ENCODE peak calls at places on chromosomes 3 and 15, in five cellular contexts. One of them, this sample, is unnamed.

GRCh38 chr3:27721717-27722564 is at the start of gene EOMES:
- DNase-seq in MM.1S: peak
- DNase-seq in PC-3: peak
- DNase-seq in mesendoderm: peak
- DNase-seq in fibroblast of lung: peak
- DNase-seq in this sample: peak

GRCh38 chr15:39869251-39869650 is 50.8 kb downstream of the GPR176 start:
- DNase-seq in fibroblast of lung: no peak
- DNase-seq in PC-3: no peak
- DNase-seq in MM.1S: peak
- DNase-seq in mesendoderm: no peak
- DNase-seq in this sample: no peak

GRCh38 chr15:71329041-71329440 is 213.8 kb downstream of the THSD4 start:
- DNase-seq in PC-3: no peak
- DNase-seq in MM.1S: no peak
- DNase-seq in fibroblast of lung: peak
- DNase-seq in mesendoderm: peak
- DNase-seq in this sample: no peak

GRCh38 chr15:31372635-31373091 is 46.0 kb downstream of the KLF13 start:
- DNase-seq in MM.1S: no peak
- DNase-seq in PC-3: peak
- DNase-seq in fibroblast of lung: peak
- DNase-seq in mesendoderm: peak
- DNase-seq in this sample: peak

GRCh38 chr3:4977001-4977888 is 2.0 kb upstream of the BHLHE40 start:
- DNase-seq in PC-3: peak
- DNase-seq in MM.1S: peak
- DNase-seq in fibroblast of lung: peak
- DNase-seq in mesendoderm: peak
- DNase-seq in this sample: peak

GRCh38 chr3:140859592-140860336 is 81.9 kb upstream of the SLC25A36 start:
- DNase-seq in mesendoderm: no peak
- DNase-seq in fibroblast of lung: no peak
- DNase-seq in PC-3: peak
- DNase-seq in MM.1S: peak
- DNase-seq in this sample: no peak

GRCh38 chr3:42119558-42120355 is 28.6 kb downstream of the TRAK1 start:
- DNase-seq in PC-3: no peak
- DNase-seq in mesendoderm: no peak
- DNase-seq in MM.1S: no peak
- DNase-seq in fibroblast of lung: no peak
- DNase-seq in this sample: peak

GRCh38 chr15:69713726-69714559 is 261.3 kb downstream of the RPLP1 start:
- DNase-seq in PC-3: peak
- DNase-seq in MM.1S: peak
- DNase-seq in mesendoderm: no peak
- DNase-seq in fibroblast of lung: no peak
- DNase-seq in this sample: no peak

GRCh38 chr3:152405915-152406802 is 137.4 kb downstream of the MBNL1 start:
- DNase-seq in MM.1S: no peak
- DNase-seq in PC-3: peak
- DNase-seq in fibroblast of lung: peak
- DNase-seq in mesendoderm: no peak
- DNase-seq in this sample: peak

GRCh38 chr3:121803921-121804320 is 30.9 kb downstream of the IQCB1 start:
- DNase-seq in mesendoderm: no peak
- DNase-seq in MM.1S: no peak
- DNase-seq in fibroblast of lung: no peak
- DNase-seq in PC-3: no peak
- DNase-seq in this sample: no peak

GRCh38 chr3:119084371-119085069 is 49.9 kb upstream of the IGSF11 start:
- DNase-seq in mesendoderm: peak
- DNase-seq in PC-3: peak
- DNase-seq in fibroblast of lung: no peak
- DNase-seq in MM.1S: no peak
- DNase-seq in this sample: no peak

GRCh38 chr3:156548041-156548687 is 6.8 kb downstream of the SSR3 start:
- DNase-seq in mesendoderm: no peak
- DNase-seq in MM.1S: no peak
- DNase-seq in fibroblast of lung: no peak
- DNase-seq in PC-3: no peak
- DNase-seq in this sample: no peak

GRCh38 chr3:27713066-27713400 is 9.1 kb downstream of the EOMES start:
- DNase-seq in fibroblast of lung: no peak
- DNase-seq in MM.1S: no peak
- DNase-seq in mesendoderm: no peak
- DNase-seq in PC-3: peak
- DNase-seq in this sample: no peak

DNA sequence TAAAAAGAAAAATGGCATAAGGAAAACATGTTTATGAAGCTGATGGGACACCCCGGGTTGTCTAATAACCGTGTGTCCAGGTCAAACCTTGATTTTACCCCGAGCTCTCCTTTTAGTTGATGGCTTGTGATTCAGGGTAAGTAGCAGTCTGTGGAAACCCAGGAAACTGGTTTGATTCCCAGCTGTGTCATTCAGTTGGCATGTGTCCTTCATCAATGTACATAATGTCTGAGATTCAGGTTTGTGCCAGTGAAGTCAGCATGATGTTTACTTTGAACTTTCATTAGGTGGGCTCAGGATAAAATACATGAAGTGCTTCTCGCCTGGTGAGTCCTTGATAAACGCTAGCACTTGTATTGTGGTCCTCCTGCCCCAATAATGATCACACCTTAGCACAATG is 4.3 kb upstream of the COPG1 start:
- DNase-seq in PC-3: peak
- DNase-seq in mesendoderm: no peak
- DNase-seq in MM.1S: no peak
- DNase-seq in fibroblast of lung: no peak
- DNase-seq in this sample: peak
- H3K9ac ChIP-seq in PC-3: peak
- H3K9ac ChIP-seq in mesendoderm: no peak
- H3K9ac ChIP-seq in MM.1S: no peak
- H3K9ac ChIP-seq in fibroblast of lung: no peak
- H3K9ac ChIP-seq in this sample: peak

GRCh38 chr15:100986158-100986896 is 67.2 kb downstream of the LRRK1 start:
- DNase-seq in mesendoderm: no peak
- DNase-seq in MM.1S: no peak
- DNase-seq in fibroblast of lung: no peak
- DNase-seq in PC-3: peak
- DNase-seq in this sample: no peak

GRCh38 chr15:100988297-100988696 is 69.1 kb downstream of the LRRK1 start:
- DNase-seq in mesendoderm: no peak
- DNase-seq in fibroblast of lung: no peak
- DNase-seq in PC-3: no peak
- DNase-seq in MM.1S: no peak
- DNase-seq in this sample: no peak

GRCh38 chr15:100983221-100983620 is 64.1 kb downstream of the LRRK1 start:
- DNase-seq in fibroblast of lung: no peak
- DNase-seq in MM.1S: no peak
- DNase-seq in mesendoderm: no peak
- DNase-seq in PC-3: no peak
- DNase-seq in this sample: no peak

GRCh38 chr15:100987143-100987542 is 68.0 kb downstream of the LRRK1 start:
- DNase-seq in MM.1S: no peak
- DNase-seq in fibroblast of lung: peak
- DNase-seq in PC-3: no peak
- DNase-seq in mesendoderm: no peak
- DNase-seq in this sample: peak

DNA sequence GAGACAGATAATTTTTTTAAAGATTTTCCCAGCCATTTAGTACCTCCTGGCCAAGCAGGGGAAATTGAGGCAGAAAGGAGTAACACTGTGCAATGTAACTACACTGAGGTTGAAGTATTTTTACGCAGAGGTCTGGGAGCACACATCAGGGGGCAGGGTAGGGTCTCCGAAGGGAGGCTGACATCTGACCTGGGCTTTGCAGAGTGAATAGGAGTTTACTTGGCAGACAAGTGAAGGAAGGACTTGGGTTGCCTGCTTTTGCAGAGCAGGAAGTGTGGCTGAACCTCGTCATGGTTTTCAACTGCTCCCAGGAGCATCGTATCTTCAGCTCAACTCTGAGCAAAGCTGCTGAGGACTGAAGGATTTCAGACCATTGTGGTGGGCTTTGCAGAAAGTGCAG is 66.2 kb downstream of the LRRK1 start:
- DNase-seq in mesendoderm: no peak
- DNase-seq in PC-3: no peak
- DNase-seq in MM.1S: no peak
- DNase-seq in fibroblast of lung: no peak
- DNase-seq in this sample: no peak
- H3K27ac ChIP-seq in mesendoderm: no peak
- H3K27ac ChIP-seq in PC-3: no peak
- H3K27ac ChIP-seq in MM.1S: no peak
- H3K27ac ChIP-seq in fibroblast of lung: no peak
- H3K27ac ChIP-seq in this sample: no peak

GRCh38 chr3:62149962-62150361 is 223.4 kb downstream of the FEZF2 start:
- DNase-seq in mesendoderm: no peak
- DNase-seq in MM.1S: no peak
- DNase-seq in fibroblast of lung: peak
- DNase-seq in PC-3: no peak
- DNase-seq in this sample: peak
- H3K9ac ChIP-seq in mesendoderm: no peak
- H3K9ac ChIP-seq in MM.1S: no peak
- H3K9ac ChIP-seq in fibroblast of lung: no peak
- H3K9ac ChIP-seq in PC-3: no peak
- H3K9ac ChIP-seq in this sample: no peak

GRCh38 chr3:17039579-17039978 is 154.8 kb downstream of the PLCL2 start:
- DNase-seq in mesendoderm: peak
- DNase-seq in PC-3: peak
- DNase-seq in fibroblast of lung: peak
- DNase-seq in MM.1S: no peak
- DNase-seq in this sample: peak

GRCh38 chr3:17038141-17038540 is 153.4 kb downstream of the PLCL2 start:
- DNase-seq in mesendoderm: no peak
- DNase-seq in fibroblast of lung: no peak
- DNase-seq in MM.1S: no peak
- DNase-seq in PC-3: no peak
- DNase-seq in this sample: no peak

GRCh38 chr3:17040322-17040721 is 155.6 kb downstream of the PLCL2 start:
- DNase-seq in fibroblast of lung: no peak
- DNase-seq in PC-3: no peak
- DNase-seq in MM.1S: no peak
- DNase-seq in mesendoderm: no peak
- DNase-seq in this sample: no peak

GRCh38 chr3:17041009-17041408 is 156.3 kb downstream of the PLCL2 start:
- DNase-seq in fibroblast of lung: no peak
- DNase-seq in mesendoderm: no peak
- DNase-seq in PC-3: peak
- DNase-seq in MM.1S: no peak
- DNase-seq in this sample: peak

GRCh38 chr3:17038900-17039545 is 154.3 kb downstream of the PLCL2 start:
- DNase-seq in mesendoderm: no peak
- DNase-seq in fibroblast of lung: no peak
- DNase-seq in MM.1S: no peak
- DNase-seq in PC-3: peak
- DNase-seq in this sample: peak
- H3K27ac ChIP-seq in mesendoderm: no peak
- H3K27ac ChIP-seq in fibroblast of lung: no peak
- H3K27ac ChIP-seq in MM.1S: no peak
- H3K27ac ChIP-seq in PC-3: peak
- H3K27ac ChIP-seq in this sample: peak

GRCh38 chr15:52822475-52822874 is 32.3 kb upstream of the ONECUT1 start:
- DNase-seq in mesendoderm: peak
- DNase-seq in PC-3: peak
- DNase-seq in fibroblast of lung: no peak
- DNase-seq in MM.1S: no peak
- DNase-seq in this sample: no peak
- H3K9ac ChIP-seq in mesendoderm: no peak
- H3K9ac ChIP-seq in PC-3: no peak
- H3K9ac ChIP-seq in fibroblast of lung: no peak
- H3K9ac ChIP-seq in MM.1S: no peak
- H3K9ac ChIP-seq in this sample: no peak

GRCh38 chr15:91776104-91776503 is 77.4 kb upstream of the SLCO3A1 start:
- DNase-seq in fibroblast of lung: no peak
- DNase-seq in PC-3: no peak
- DNase-seq in MM.1S: no peak
- DNase-seq in mesendoderm: no peak
- DNase-seq in this sample: peak
- H3K27ac ChIP-seq in fibroblast of lung: no peak
- H3K27ac ChIP-seq in PC-3: no peak
- H3K27ac ChIP-seq in MM.1S: no peak
- H3K27ac ChIP-seq in mesendoderm: no peak
- H3K27ac ChIP-seq in this sample: no peak

GRCh38 chr3:94256888-94257813 is 194.3 kb downstream of the NSUN3 start:
- DNase-seq in PC-3: no peak
- DNase-seq in MM.1S: no peak
- DNase-seq in mesendoderm: peak
- DNase-seq in fibroblast of lung: no peak
- DNase-seq in this sample: no peak
- H3K9ac ChIP-seq in PC-3: no peak
- H3K9ac ChIP-seq in MM.1S: no peak
- H3K9ac ChIP-seq in mesendoderm: peak
- H3K9ac ChIP-seq in fibroblast of lung: no peak
- H3K9ac ChIP-seq in this sample: no peak

DNA sequence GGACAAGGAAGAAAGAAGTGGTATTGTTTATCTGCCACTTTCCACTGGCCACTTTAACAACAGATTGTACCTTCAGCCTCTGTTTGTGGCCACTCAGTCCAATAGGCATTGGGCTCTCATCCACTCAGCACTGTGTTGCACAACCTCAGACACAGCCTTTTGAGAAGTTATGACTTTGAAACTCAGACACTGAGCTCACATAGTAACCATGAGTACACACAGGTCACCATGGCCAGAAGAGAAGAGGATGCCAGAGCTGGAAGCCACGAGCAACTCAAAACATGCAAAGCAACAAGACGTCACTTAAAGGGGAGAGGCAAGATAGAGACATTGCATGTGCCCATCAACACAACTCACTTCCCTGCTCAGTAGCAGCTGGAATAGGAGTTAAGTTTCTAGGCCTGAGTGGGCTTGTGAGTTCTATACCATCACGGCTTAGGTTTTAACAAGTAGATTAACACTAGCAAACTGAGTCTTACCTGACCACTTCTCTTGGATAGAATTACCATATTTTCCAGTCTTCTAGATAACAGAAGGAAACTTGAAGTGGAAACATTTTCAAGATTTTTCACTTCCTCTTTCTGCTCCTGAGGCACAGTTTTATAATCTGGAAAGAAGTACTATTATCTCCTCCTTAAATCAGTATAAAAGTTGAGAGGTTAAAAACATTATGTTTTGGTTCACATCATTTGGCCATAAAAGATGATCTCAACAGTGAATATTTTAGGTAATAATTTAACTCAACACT is 103.5 kb downstream of the IMPG2 start:
- DNase-seq in fibroblast of lung: peak
- DNase-seq in mesendoderm: no peak
- DNase-seq in MM.1S: no peak
- DNase-seq in PC-3: no peak
- DNase-seq in this sample: peak
- H3K27ac ChIP-seq in fibroblast of lung: no peak
- H3K27ac ChIP-seq in mesendoderm: no peak
- H3K27ac ChIP-seq in MM.1S: no peak
- H3K27ac ChIP-seq in PC-3: no peak
- H3K27ac ChIP-seq in this sample: peak

GRCh38 chr15:60362318-60363023 is 35.3 kb downstream of the ANXA2 start:
- DNase-seq in fibroblast of lung: peak
- DNase-seq in MM.1S: no peak
- DNase-seq in mesendoderm: no peak
- DNase-seq in PC-3: peak
- DNase-seq in this sample: peak
- H3K9ac ChIP-seq in fibroblast of lung: no peak
- H3K9ac ChIP-seq in MM.1S: no peak
- H3K9ac ChIP-seq in mesendoderm: no peak
- H3K9ac ChIP-seq in PC-3: peak
- H3K9ac ChIP-seq in this sample: peak

This sample was measured in GM23248.